ENCODE peak calls at places on chromosome 5, in seven cellular contexts. F is OCI-LY7, O is A673, V is heart right ventricle, R is GM23248, J is spleen, X is HepG2. L is an unnamed sample.

GRCh38 chr5:9464478-9464877 is 81.4 kb downstream of the SEMA5A start:
- DNase-seq in R (no peak), F (no peak), X (no peak), J (no peak), V (no peak), O (no peak), L (no peak)

GRCh38 chr5:173291722-173292658 is 36.2 kb downstream of the STC2 start:
- DNase-seq in J (no peak), V (no peak), O (peak), F (no peak), R (peak), X (no peak), L (peak)

GRCh38 chr5:100902406-100903035 is 561 bp downstream of the ST8SIA4 start:
- DNase-seq in F (no peak), O (no peak), R (peak), V (no peak), J (peak), X (no peak), L (no peak)

GRCh38 chr5:141560725-141561483 is 57.9 kb downstream of the DIAPH1 start:
- DNase-seq in F (no peak), J (no peak), O (peak), X (peak), R (peak), V (peak), L (peak)

GRCh38 chr5:79567926-79568549 is 44.2 kb upstream of the TENT2 start:
- DNase-seq in X (no peak), R (peak), J (no peak), F (no peak), O (peak), V (no peak), L (peak)

GRCh38 chr5:17151686-17152085 is 65.7 kb upstream of the BASP1 start:
- DNase-seq in F (no peak), R (no peak), O (no peak), J (no peak), V (no peak), X (no peak), L (no peak)

GRCh38 chr5:168851902-168852321 is 272.7 kb upstream of the PANK3 start:
- DNase-seq in F (no peak), O (no peak), X (no peak), V (no peak), R (no peak), J (no peak), L (peak)

GRCh38 chr5:78612227-78613150 is 36.1 kb downstream of the LHFPL2 start:
- DNase-seq in V (no peak), F (no peak), J (no peak), X (no peak), O (no peak), R (no peak), L (no peak)

GRCh38 chr5:94409440-94409839 is 209.0 kb downstream of the KIAA0825 start:
- DNase-seq in J (no peak), O (no peak), R (no peak), V (no peak), X (no peak), F (no peak), L (no peak)

GRCh38 chr5:157486861-157487260 is 26.8 kb downstream of the NIPAL4 start:
- DNase-seq in O (no peak), J (no peak), X (no peak), F (peak), R (no peak), V (no peak), L (no peak)

GRCh38 chr5:65837139-65837538 is 89.2 kb upstream of the ERBIN start:
- DNase-seq in O (no peak), R (peak), X (no peak), J (no peak), V (no peak), F (no peak), L (peak)

GRCh38 chr5:171934586-171934985 is 71.9 kb downstream of the FBXW11 start:
- DNase-seq in R (no peak), J (no peak), V (no peak), O (no peak), X (no peak), F (no peak), L (no peak)

GRCh38 chr5:137871571-137871970 is 3.9 kb downstream of the MYOT start:
- DNase-seq in X (no peak), R (no peak), J (no peak), O (no peak), F (no peak), V (no peak), L (no peak)

GRCh38 chr5:137867664-137868063 is at the start of gene MYOT:
- DNase-seq in F (no peak), J (no peak), O (no peak), X (no peak), V (no peak), R (no peak), L (no peak)

GRCh38 chr5:137870647-137871339 is 3.1 kb downstream of the MYOT start:
- DNase-seq in J (no peak), R (no peak), V (no peak), F (no peak), X (no peak), O (no peak), L (no peak)

GRCh38 chr5:137876101-137876500 is 8.4 kb downstream of the MYOT start:
- DNase-seq in V (no peak), J (no peak), X (no peak), F (no peak), O (no peak), R (no peak), L (no peak)

DNA sequence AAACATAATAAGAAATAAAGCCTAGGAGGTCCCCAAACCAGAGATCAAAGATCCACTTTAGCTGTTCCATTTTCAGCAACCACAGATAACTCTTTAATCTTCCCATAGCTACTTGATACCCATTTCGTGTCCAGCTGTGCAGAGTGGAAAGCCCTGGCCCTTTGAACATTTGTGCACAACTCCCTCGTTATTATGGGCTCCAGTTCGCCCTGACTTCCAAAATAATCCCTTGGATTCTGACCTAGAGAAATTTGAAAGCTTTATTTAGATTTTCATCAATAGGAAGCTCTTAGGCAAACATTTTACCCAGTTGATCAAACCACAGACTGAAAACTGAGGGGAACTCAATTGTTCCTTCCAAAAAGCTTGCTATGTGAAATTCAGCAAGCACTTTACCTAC is 4.8 kb downstream of the MYOT start:
- DNase-seq in J (no peak), X (no peak), F (no peak), V (no peak), O (no peak), R (no peak), L (no peak)
- H3K4me3 ChIP-seq in J (no peak), X (no peak), F (no peak), V (no peak), O (no peak), R (no peak), L (no peak)

DNA sequence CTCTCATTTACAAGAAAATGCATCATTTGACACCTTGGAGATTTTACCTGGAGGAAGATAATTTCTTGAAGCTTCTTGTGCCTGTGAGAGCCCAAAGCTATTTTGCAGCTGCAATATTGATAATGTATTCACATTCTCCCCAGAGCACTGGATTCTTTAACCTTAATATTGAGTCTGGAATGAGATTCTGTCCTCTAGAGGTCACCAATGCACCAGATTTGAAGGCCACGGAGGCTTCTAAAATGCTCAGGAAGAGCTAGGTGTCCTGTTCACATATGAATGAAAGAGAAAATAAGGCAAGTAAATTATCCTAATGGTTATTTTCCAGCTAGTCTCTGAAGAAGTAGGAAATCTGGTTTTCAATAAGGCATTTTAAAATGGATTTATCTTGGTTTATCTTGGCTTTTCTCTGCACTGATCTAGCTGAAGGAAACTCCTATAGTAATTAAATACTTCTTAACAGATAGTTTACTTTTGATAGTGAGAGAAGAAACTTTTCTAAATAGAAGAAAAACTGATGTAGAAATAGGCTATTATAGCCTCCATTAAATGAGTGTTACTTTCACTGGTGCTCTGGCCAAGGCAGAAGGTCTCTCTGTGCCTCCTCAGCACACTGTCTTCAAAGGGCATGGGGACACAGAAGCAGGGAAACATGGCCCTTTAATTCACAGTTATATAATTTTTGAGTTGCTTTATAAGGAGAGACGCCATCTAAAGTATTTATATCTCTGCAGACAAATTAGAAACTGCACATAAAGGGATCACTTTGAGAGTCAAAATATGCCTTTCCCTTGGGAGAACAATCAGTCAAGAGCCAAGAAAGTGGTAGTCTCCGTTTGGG is 297.0 kb upstream of the ACTBL2 start:
- DNase-seq in O (peak), V (no peak), J (no peak), X (peak), R (peak), F (peak), L (peak)
- H3K27ac ChIP-seq in O (no peak), V (peak), J (no peak), X (no peak), R (no peak), F (no peak), L (no peak)

GRCh38 chr5:95836544-95836943 is 14.0 kb upstream of the GLRX start:
- DNase-seq in R (no peak), X (no peak), V (no peak), F (no peak), O (no peak), J (no peak), L (no peak)

GRCh38 chr5:95838001-95838520 is 15.5 kb upstream of the GLRX start:
- DNase-seq in R (no peak), J (no peak), X (no peak), O (no peak), F (no peak), V (no peak), L (no peak)

GRCh38 chr5:95838552-95838951 is 16.0 kb upstream of the GLRX start:
- DNase-seq in X (no peak), J (no peak), V (no peak), R (no peak), O (no peak), F (no peak), L (no peak)

GRCh38 chr5:95837492-95837891 is 15.0 kb upstream of the GLRX start:
- DNase-seq in R (no peak), F (no peak), V (no peak), J (no peak), O (no peak), X (no peak), L (no peak)

DNA sequence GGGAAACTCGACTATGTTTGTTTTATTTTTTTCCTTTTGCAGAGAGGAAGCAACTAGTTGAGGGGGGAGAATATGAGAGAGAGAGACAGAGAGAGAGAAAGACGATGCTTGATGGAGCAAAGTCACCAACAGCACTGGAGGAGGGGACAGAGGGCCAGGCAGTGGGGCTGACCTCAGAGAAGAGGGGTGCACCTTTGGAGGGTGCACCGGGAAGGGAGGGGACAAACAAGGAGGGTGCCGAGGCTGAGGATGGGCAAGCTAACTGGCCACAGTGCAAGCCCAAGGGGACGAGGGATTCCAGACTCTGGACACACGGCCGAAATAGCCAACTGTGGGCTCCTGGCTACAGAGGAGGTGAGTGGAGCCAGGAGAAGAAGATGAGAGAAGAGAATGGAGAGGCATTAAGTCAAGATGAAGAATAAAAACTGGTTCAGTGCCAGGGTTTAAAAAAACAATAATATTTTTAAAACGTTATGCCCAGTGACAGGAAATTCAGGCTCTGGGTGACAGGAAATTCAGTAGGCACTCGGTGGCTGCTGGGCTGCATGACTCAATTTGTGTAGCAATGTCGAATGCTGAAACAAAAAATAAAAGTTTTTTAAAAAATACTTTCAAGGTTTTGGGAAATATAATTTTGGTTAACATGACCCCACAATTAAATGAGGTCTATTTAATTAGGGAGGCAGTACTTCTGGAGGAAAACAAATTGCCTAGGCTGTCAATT is 13.3 kb upstream of the GLRX start:
- DNase-seq in F (no peak), V (no peak), X (no peak), O (no peak), R (peak), J (peak), L (no peak)
- H3K4me3 ChIP-seq in F (peak), V (peak), X (no peak), O (peak), R (peak), J (peak), L (no peak)

GRCh38 chr5:67233075-67233474 is 36.5 kb upstream of the CD180 start:
- DNase-seq in V (no peak), O (peak), J (no peak), F (no peak), X (no peak), R (peak), L (peak)
- H3K27ac ChIP-seq in V (no peak), O (peak), J (no peak), F (no peak), X (no peak), R (no peak), L (no peak)

GRCh38 chr5:72178910-72179815 is 71.9 kb downstream of the MAP1B start:
- DNase-seq in V (peak), J (no peak), X (no peak), R (peak), O (peak), F (no peak), L (peak)
- H3K4me3 ChIP-seq in V (no peak), J (no peak), X (no peak), R (peak), O (no peak), F (no peak), L (no peak)

GRCh38 chr5:72224946-72225427 is 95.1 kb downstream of the MRPS27 start:
- DNase-seq in R (peak), X (no peak), J (no peak), F (no peak), V (no peak), O (no peak), L (peak)

GRCh38 chr5:72231989-72232703 is 87.9 kb downstream of the MRPS27 start:
- DNase-seq in X (no peak), V (no peak), F (no peak), J (no peak), O (no peak), R (no peak), L (no peak)

GRCh38 chr5:72226950-72227349 is 93.1 kb downstream of the MRPS27 start:
- DNase-seq in O (no peak), X (no peak), J (no peak), F (no peak), R (no peak), V (no peak), L (no peak)

GRCh38 chr5:72232838-72233237 is 87.2 kb downstream of the MRPS27 start:
- DNase-seq in V (no peak), J (no peak), R (no peak), F (no peak), O (no peak), X (no peak), L (no peak)

GRCh38 chr5:72228957-72229356 is 91.1 kb downstream of the MRPS27 start:
- DNase-seq in J (no peak), O (no peak), R (no peak), X (no peak), V (peak), F (no peak), L (no peak)
- H3K27ac ChIP-seq in J (no peak), O (no peak), R (no peak), X (no peak), V (no peak), F (no peak), L (no peak)

GRCh38 chr5:156223547-156223946 is 103.4 kb upstream of the SGCD start:
- DNase-seq in O (no peak), V (no peak), J (no peak), X (no peak), R (no peak), F (no peak), L (no peak)

GRCh38 chr5:156219483-156219882 is 107.5 kb upstream of the SGCD start:
- DNase-seq in R (no peak), X (no peak), V (no peak), J (no peak), O (no peak), F (no peak), L (no peak)

DNA sequence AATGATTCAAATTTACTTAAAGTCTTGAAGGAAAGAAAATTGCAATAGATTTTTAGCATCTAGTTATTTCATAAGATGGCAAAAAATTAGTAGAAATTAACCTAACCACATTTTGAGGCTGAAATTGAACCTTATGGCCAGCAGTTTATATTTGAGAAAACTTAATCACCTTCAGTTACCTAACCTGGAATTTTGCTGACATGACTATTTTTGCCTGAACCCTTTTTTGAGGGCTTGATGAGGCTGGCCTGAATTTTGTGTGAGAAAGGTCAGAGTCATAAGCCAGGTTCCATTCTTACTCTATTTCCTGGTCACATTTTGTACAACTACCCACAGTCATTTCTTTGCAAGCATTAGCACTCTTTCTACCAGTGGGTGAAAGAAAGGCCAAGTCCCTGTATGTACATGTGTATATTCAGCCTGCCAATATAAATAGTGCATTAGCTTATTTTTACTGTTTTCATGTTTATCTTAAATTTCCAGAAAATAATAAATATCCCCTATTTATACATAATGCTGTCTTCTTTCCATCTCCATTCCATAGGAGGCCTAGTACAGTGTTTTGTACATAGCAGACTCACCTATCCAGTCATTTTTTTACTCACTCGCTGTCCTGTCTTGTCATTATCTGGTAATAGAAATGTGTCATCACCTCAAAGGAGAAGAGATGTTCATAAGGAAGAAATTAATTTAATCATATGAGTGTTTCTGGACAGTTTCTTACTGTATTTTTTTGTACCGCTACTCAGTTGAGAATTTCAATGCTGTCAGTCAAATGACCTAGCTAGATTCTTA is 108.4 kb upstream of the SGCD start:
- DNase-seq in X (no peak), O (no peak), V (no peak), R (no peak), J (no peak), F (no peak), L (no peak)
- H3K4me3 ChIP-seq in X (no peak), O (no peak), V (no peak), R (no peak), J (no peak), F (no peak), L (no peak)